ENCODE peak calls at places on chromosomes 13 and 19, in six cellular contexts. N is Daoy; I is retinal pigment epithelial cell; M is stimulated activated CD8-positive, alpha-beta memory T cell treated with anti-CD3 and anti-CD28 coated beads, Interleukin-2, amount 100 ng/mL, for 48 hours; R is colonic mucosa; O is substantia nigra. X is an unnamed sample.

GRCh38 chr19:52034051-52034728 is 6.0 kb upstream of the ZNF614 start:
- DNase-seq in I (no peak), N (no peak), R (no peak), O (no peak), M (no peak), X (no peak)

GRCh38 chr13:65926750-65927171 is 1303.4 kb downstream of the PCDH9 start:
- DNase-seq in R (peak), O (peak), I (no peak), N (no peak), M (no peak), X (no peak)

GRCh38 chr13:106156468-106156867 is 379.0 kb downstream of the EFNB2 start:
- DNase-seq in M (no peak), N (peak), O (no peak), R (no peak), I (peak), X (peak)

GRCh38 chr19:46373573-46374359 is 26.9 kb downstream of the PPP5C start:
- DNase-seq in O (no peak), M (no peak), R (peak), I (peak), N (peak), X (peak)

GRCh38 chr19:2722541-2723344 is 1.6 kb upstream of the DIRAS1 start:
- DNase-seq in N (peak), R (peak), M (no peak), O (peak), I (peak), X (peak)

GRCh38 chr13:35936579-35936978 is 194.6 kb downstream of the DCLK1 start:
- DNase-seq in I (no peak), R (no peak), O (no peak), N (no peak), M (no peak), X (no peak)

GRCh38 chr19:55492362-55492944 is 4.2 kb downstream of the SSC5D start:
- DNase-seq in R (no peak), M (no peak), I (no peak), N (no peak), O (no peak), X (no peak)

GRCh38 chr13:22210134-22210930 is 539.5 kb downstream of the FGF9 start:
- DNase-seq in N (no peak), O (no peak), I (no peak), M (no peak), R (no peak), X (no peak)

GRCh38 chr19:10864538-10864899 is 6.8 kb upstream of the CARM1 start:
- DNase-seq in M (peak), N (peak), I (peak), R (peak), O (peak), X (peak)

GRCh38 chr13:75021151-75021550 is 460.8 kb downstream of the TBC1D4 start:
- DNase-seq in I (no peak), R (no peak), M (no peak), N (no peak), O (no peak), X (no peak)

GRCh38 chr13:113862766-113863510 is 938 bp downstream of the GAS6 start:
- DNase-seq in M (no peak), R (peak), O (no peak), N (no peak), I (no peak), X (peak)

GRCh38 chr19:38647966-38648788 is 728 bp downstream of the ACTN4 start:
- DNase-seq in R (peak), N (no peak), M (no peak), O (no peak), I (no peak), X (no peak)

GRCh38 chr13:113400621-113401451 is 36.9 kb upstream of the GRTP1 start:
- DNase-seq in I (no peak), N (no peak), R (no peak), O (no peak), M (no peak), X (no peak)

GRCh38 chr13:25406377-25406776 is 34.6 kb downstream of the ATP8A2 start:
- DNase-seq in I (no peak), N (peak), R (no peak), M (no peak), O (no peak), X (peak)

GRCh38 chr19:30742539-30742938 is 370.4 kb downstream of the ZNF536 start:
- DNase-seq in I (no peak), R (no peak), M (no peak), O (no peak), N (no peak), X (no peak)

GRCh38 chr19:46297700-46298476 is 1.0 kb downstream of the HIF3A start:
- DNase-seq in O (no peak), M (no peak), N (no peak), R (peak), I (no peak), X (no peak)

GRCh38 chr13:44044544-44045178 is 165.0 kb downstream of the LACC1 start:
- DNase-seq in O (no peak), N (no peak), R (no peak), M (no peak), I (no peak), X (no peak)

GRCh38 chr13:30143671-30144400 is 163.5 kb downstream of the KATNAL1 start:
- DNase-seq in O (no peak), M (no peak), R (no peak), I (peak), N (peak), X (no peak)

GRCh38 chr19:10428996-10429381 is 8.7 kb downstream of the PDE4A start:
- DNase-seq in M (no peak), R (no peak), O (no peak), N (no peak), I (no peak), X (no peak)

GRCh38 chr13:77325371-77325941 is 1.4 kb downstream of the MYCBP2 start:
- DNase-seq in R (no peak), I (no peak), M (no peak), N (no peak), O (no peak), X (peak)

GRCh38 chr13:112127564-112127963 is 60.6 kb downstream of the SOX1 start:
- DNase-seq in M (no peak), R (no peak), O (no peak), I (no peak), N (no peak), X (no peak)

GRCh38 chr13:97946951-97947588 is 6.4 kb upstream of the IPO5 start:
- DNase-seq in R (no peak), I (peak), M (no peak), N (peak), O (no peak), X (no peak)

GRCh38 chr19:35248310-35249145 is at the start of gene LSR:
- DNase-seq in O (no peak), I (no peak), M (peak), N (peak), R (peak), X (peak)

GRCh38 chr13:110323172-110323851 is 16.2 kb downstream of the COL4A2 start:
- DNase-seq in M (no peak), I (no peak), O (no peak), R (no peak), N (peak), X (no peak)

GRCh38 chr19:31596751-31597150 is 247.5 kb upstream of the TSHZ3 start:
- DNase-seq in N (no peak), R (no peak), M (no peak), I (no peak), O (no peak), X (no peak)

GRCh38 chr19:3604987-3605343 is 1.7 kb downstream of the TBXA2R start:
- DNase-seq in M (no peak), N (no peak), I (no peak), R (no peak), O (no peak), X (no peak)

GRCh38 chr19:11373885-11374448 is 499 bp upstream of the SWSAP1 start:
- DNase-seq in R (no peak), O (no peak), M (no peak), I (no peak), N (no peak), X (no peak)

GRCh38 chr19:32166238-32166637 is 179.2 kb upstream of the ZNF507 start:
- DNase-seq in I (no peak), O (no peak), N (no peak), R (no peak), M (no peak), X (no peak)

GRCh38 chr19:35063940-35064818 is 22.7 kb downstream of the HPN start:
- DNase-seq in N (peak), O (no peak), R (no peak), M (no peak), I (peak), X (peak)

GRCh38 chr13:76758738-76759137 is 127.5 kb downstream of the KCTD12 start:
- DNase-seq in I (no peak), O (no peak), N (no peak), M (no peak), R (no peak), X (no peak)

GRCh38 chr19:3096902-3097326 is 2.8 kb downstream of the GNA11 start:
- DNase-seq in O (no peak), R (no peak), N (no peak), I (no peak), M (no peak), X (no peak)

GRCh38 chr19:7673995-7674667 is 2.8 kb upstream of the MCEMP1 start:
- DNase-seq in R (peak), O (no peak), M (no peak), I (no peak), N (peak), X (peak)

GRCh38 chr13:110116072-110116487 is 190.9 kb downstream of the COL4A1 start:
- DNase-seq in N (no peak), O (no peak), R (peak), M (peak), I (no peak), X (no peak)

GRCh38 chr13:97339019-97339988 is 94.7 kb upstream of the RAP2A start:
- DNase-seq in M (no peak), N (no peak), O (no peak), I (peak), R (peak), X (no peak)